ENCODE peak calls at places on chromosomes 5 and 9, in four cellular contexts. D is IMR-90, U is K562, P is GM12878. X is an unnamed sample.

GRCh38 chr5:14879985-14880589 is 8.5 kb upstream of the ANKH start:
- DNase-seq in P (no peak), D (peak), U (no peak), X (no peak)

GRCh38 chr5:169805937-169806700 is 169.0 kb downstream of the DOCK2 start:
- DNase-seq in U (no peak), D (no peak), P (no peak), X (no peak)

GRCh38 chr9:77018058-77019009 is 1.1 kb upstream of the FOXB2 start:
- DNase-seq in D (no peak), U (no peak), P (no peak), X (no peak)

GRCh38 chr9:107760469-107761242 is 271.1 kb upstream of the KLF4 start:
- DNase-seq in P (no peak), D (no peak), U (no peak), X (no peak)

GRCh38 chr9:111399772-111400563 is 69.9 kb upstream of the OR2K2 start:
- DNase-seq in U (peak), P (no peak), D (peak), X (peak)

GRCh38 chr5:59596586-59597348 is 296.8 kb downstream of the PDE4D start:
- DNase-seq in P (no peak), U (no peak), D (peak), X (peak)

GRCh38 chr5:149403923-149404745 is 25.0 kb upstream of the IL17B start:
- DNase-seq in U (no peak), P (no peak), D (peak), X (no peak)

GRCh38 chr5:149617760-149618306 is 36.5 kb downstream of the ARHGEF37 start:
- DNase-seq in U (no peak), D (no peak), P (peak), X (no peak)

GRCh38 chr9:97895695-97896332 is 26.5 kb downstream of the TRMO start:
- DNase-seq in D (peak), P (no peak), U (peak), X (no peak)

GRCh38 chr5:145637396-145637795 is 197.7 kb downstream of the PRELID2 start:
- DNase-seq in P (no peak), D (peak), U (no peak), X (no peak)

GRCh38 chr9:130217838-130218237 is 45.6 kb downstream of the NCS1 start:
- DNase-seq in P (no peak), D (no peak), U (no peak), X (no peak)

GRCh38 chr9:123784513-123784912 is 145.4 kb downstream of the DENND1A start:
- DNase-seq in P (no peak), D (peak), U (no peak), X (no peak)

GRCh38 chr9:20898885-20899554 is 132.4 kb downstream of the HACD4 start:
- DNase-seq in P (no peak), U (no peak), D (peak), X (peak)

GRCh38 chr5:112366987-112367386 is 52.1 kb downstream of the EPB41L4A start:
- DNase-seq in D (no peak), P (no peak), U (peak), X (no peak)

GRCh38 chr5:80035839-80036238 is 691 bp downstream of the THBS4 start:
- DNase-seq in D (no peak), P (no peak), U (no peak), X (no peak)

GRCh38 chr9:134381671-134382505 is 55.6 kb downstream of the RXRA start:
- DNase-seq in P (no peak), D (no peak), U (peak), X (peak)

GRCh38 chr9:120876842-120877240 is at the start of gene PHF19:
- DNase-seq in U (no peak), P (no peak), D (no peak), X (no peak)

GRCh38 chr5:159504857-159505304 is 174.6 kb upstream of the IL12B start:
- DNase-seq in U (no peak), D (peak), P (no peak), X (no peak)

GRCh38 chr9:93143830-93144530 is 9.9 kb upstream of the NINJ1 start:
- DNase-seq in P (no peak), U (no peak), D (no peak), X (no peak)

GRCh38 chr5:175803254-175803653 is 68.1 kb upstream of the CPLX2 start:
- DNase-seq in D (no peak), P (no peak), U (no peak), X (no peak)

GRCh38 chr9:35827486-35827885 is 1.0 kb downstream of the FAM221B start:
- DNase-seq in P (no peak), D (peak), U (no peak), X (no peak)

GRCh38 chr9:113564804-113565237 is 101.3 kb downstream of the RGS3 start:
- DNase-seq in U (no peak), P (no peak), D (peak), X (no peak)

GRCh38 chr9:125861405-125862063 is 114.4 kb downstream of the PBX3 start:
- DNase-seq in D (peak), U (no peak), P (no peak), X (no peak)

GRCh38 chr9:106621299-106621920 is 241.6 kb upstream of the ZNF462 start:
- DNase-seq in P (no peak), D (no peak), U (no peak), X (no peak)

GRCh38 chr5:148739524-148739923 is 85.2 kb upstream of the HTR4 start:
- DNase-seq in P (no peak), U (no peak), D (peak), X (peak)

GRCh38 chr5:163915481-163915961 is 410.1 kb downstream of the MAT2B start:
- DNase-seq in U (no peak), P (peak), D (peak), X (no peak)

GRCh38 chr5:60586307-60586901 is 113.6 kb downstream of the DEPDC1B start:
- DNase-seq in P (no peak), U (no peak), D (peak), X (peak)

GRCh38 chr9:21023861-21024260 is 7.6 kb downstream of the HACD4 start:
- DNase-seq in U (no peak), D (no peak), P (no peak), X (no peak)

GRCh38 chr5:43075319-43076293 is 35.5 kb upstream of the ANXA2R start:
- DNase-seq in U (peak), P (no peak), D (no peak), X (peak)

GRCh38 chr9:130606887-130607582 is 27.7 kb downstream of the FUBP3 start:
- DNase-seq in D (peak), U (no peak), P (no peak), X (no peak)

GRCh38 chr5:33928283-33928682 is 7.9 kb upstream of the RXFP3 start:
- DNase-seq in P (no peak), U (no peak), D (no peak), X (no peak)

GRCh38 chr9:69463497-69464068 is 138.6 kb downstream of the ENTREP1 start:
- DNase-seq in D (no peak), P (no peak), U (no peak), X (peak)

GRCh38 chr5:77893225-77893860 is 117.2 kb upstream of the TBCA start:
- DNase-seq in P (no peak), U (peak), D (peak), X (peak)

GRCh38 chr5:95285406-95285761 is 490 bp upstream of the MCTP1 start:
- DNase-seq in U (no peak), P (no peak), D (no peak), X (peak)

GRCh38 chr5:17257705-17258273 is 40.4 kb downstream of the BASP1 start:
- DNase-seq in D (peak), U (no peak), P (peak), X (peak)

GRCh38 chr5:71782771-71783770 is 64.0 kb downstream of the CARTPT start:
- DNase-seq in U (peak), P (peak), D (peak), X (peak)

GRCh38 chr9:129756191-129756590 is 3.3 kb upstream of the PTGES start:
- DNase-seq in D (no peak), U (no peak), P (no peak), X (no peak)

GRCh38 chr5:131381792-131382191 is 117.9 kb downstream of the CDC42SE2 start:
- DNase-seq in P (peak), D (no peak), U (no peak), X (no peak)

GRCh38 chr5:131381011-131381410 is 117.2 kb downstream of the CDC42SE2 start:
- DNase-seq in D (peak), P (no peak), U (no peak), X (no peak)

GRCh38 chr5:131384616-131385214 is 120.9 kb downstream of the CDC42SE2 start:
- DNase-seq in D (no peak), U (no peak), P (no peak), X (no peak)

GRCh38 chr5:131384181-131384580 is 120.3 kb downstream of the CDC42SE2 start:
- DNase-seq in P (no peak), U (peak), D (no peak), X (no peak)

DNA sequence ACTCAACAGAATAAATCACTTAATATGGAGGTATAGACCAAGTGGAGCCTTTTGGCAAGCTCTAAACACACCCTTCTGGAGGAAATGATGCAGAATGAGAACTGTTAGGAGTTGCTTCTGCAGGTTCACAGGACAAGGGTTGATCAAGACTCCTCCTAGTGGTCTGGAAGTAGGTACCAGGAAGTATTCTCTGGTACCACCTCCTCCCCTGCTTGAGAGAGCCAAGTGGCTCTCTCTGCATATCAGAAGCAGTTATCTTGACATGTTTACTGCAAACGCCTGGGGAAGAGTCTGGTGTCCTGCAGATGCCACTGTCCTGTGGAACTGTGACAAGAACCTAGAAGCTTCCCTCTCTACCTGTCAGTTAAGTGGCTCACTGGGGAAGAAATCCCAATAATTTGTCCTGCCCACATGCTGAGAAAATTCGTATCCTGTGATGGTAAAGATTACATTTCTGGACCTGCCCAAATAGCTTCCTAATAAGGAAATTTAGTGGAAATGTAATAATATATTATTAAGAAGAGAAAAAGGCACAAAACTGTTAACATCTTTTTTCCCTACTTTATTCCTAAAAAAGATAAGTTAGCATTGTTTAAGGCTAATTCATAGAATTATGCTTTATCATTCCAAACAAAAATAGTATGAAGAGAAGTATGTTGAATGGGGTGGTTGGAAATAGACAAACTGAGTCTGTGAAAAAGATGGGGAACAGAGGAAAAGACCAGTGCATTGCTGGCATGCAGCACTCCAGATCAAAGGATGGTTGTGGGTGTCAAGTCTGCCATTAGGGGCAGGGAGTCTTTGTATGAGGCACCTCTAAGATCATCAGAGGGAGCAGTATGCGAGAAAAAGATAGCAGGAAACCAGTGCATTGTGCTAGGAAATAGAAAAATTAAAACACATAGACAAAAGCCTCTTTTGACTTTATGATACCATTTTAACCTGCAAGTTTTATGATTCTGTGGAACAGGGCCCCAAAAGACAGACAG is 118.8 kb downstream of the CDC42SE2 start:
- DNase-seq in D (peak), P (peak), U (peak), X (peak)
- TF ChIP-seq FOS in D (no peak), P (no peak), U (no peak), X (no peak)

GRCh38 chr5:56310711-56311204 is 77.6 kb upstream of the ANKRD55 start:
- DNase-seq in U (peak), D (peak), P (no peak), X (no peak)
- H3K27ac ChIP-seq in U (no peak), D (no peak), P (no peak), X (no peak)

GRCh38 chr5:39257554-39257953 is 38.2 kb upstream of the FYB1 start:
- DNase-seq in D (no peak), U (no peak), P (no peak), X (no peak)

GRCh38 chr5:39255406-39255805 is 36.0 kb upstream of the FYB1 start:
- DNase-seq in U (no peak), D (no peak), P (no peak), X (no peak)

GRCh38 chr5:39260095-39260494 is 40.7 kb upstream of the FYB1 start:
- DNase-seq in U (no peak), P (no peak), D (no peak), X (no peak)

GRCh38 chr5:39253211-39253610 is 33.8 kb upstream of the FYB1 start:
- DNase-seq in U (no peak), D (peak), P (no peak), X (no peak)

GRCh38 chr5:39256472-39256871 is 37.1 kb upstream of the FYB1 start:
- DNase-seq in U (no peak), P (peak), D (peak), X (peak)
- TF ChIP-seq FOS in U (no peak), P (no peak), D (peak), X (no peak)

GRCh38 chr9:91818226-91818587 is 131.8 kb downstream of the ROR2 start:
- DNase-seq in P (no peak), U (no peak), D (no peak), X (no peak)
- H3K27ac ChIP-seq in P (no peak), U (no peak), D (peak), X (no peak)

GRCh38 chr5:111246459-111246858 is 22.3 kb downstream of the CAMK4 start:
- DNase-seq in D (no peak), U (no peak), P (no peak), X (no peak)
- TF ChIP-seq FOS in D (no peak), U (no peak), P (no peak), X (no peak)

GRCh38 chr5:141494761-141495455 is 6.0 kb downstream of the PCDHGC5 start:
- DNase-seq in U (no peak), P (no peak), D (peak), X (no peak)
- H3K27ac ChIP-seq in U (no peak), P (no peak), D (no peak), X (no peak)

DNA sequence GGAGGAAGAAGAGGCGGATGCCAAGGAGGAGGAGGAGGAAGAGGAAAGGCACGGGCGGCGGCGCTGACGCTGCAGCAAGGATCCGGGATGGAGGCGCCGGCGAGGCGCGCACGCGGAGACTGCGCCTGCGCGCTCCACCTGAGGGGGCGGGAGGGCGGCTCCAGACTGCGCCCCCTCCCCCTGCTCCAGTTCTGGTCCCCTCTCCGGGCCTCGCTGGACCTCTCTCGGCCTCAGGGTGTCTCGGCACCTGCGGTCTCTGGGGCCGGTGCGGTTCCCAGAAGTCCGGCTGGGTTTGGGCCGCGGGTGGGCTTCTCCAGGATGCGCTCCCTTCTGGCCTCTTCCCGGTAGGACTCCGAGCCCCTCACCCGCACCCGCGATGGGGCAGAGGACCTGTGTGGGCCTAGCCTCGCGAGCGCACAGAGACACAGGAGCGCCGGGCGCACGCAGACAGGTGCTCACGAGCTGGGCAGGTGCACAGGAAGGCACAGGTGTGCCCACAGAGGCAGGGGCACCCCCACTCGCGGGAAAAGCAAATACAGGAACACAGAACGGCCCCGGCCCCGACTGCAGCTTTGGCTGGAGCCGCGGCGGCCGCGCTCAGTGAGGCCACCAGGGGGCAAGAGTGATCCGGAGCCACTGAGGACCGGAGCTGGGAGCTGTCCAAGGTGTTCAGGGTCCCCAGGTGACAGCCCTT is at the start of gene NPDC1:
- DNase-seq in D (peak), U (peak), P (no peak), X (peak)
- TF ChIP-seq FOS in D (no peak), U (no peak), P (no peak), X (no peak)

DNA sequence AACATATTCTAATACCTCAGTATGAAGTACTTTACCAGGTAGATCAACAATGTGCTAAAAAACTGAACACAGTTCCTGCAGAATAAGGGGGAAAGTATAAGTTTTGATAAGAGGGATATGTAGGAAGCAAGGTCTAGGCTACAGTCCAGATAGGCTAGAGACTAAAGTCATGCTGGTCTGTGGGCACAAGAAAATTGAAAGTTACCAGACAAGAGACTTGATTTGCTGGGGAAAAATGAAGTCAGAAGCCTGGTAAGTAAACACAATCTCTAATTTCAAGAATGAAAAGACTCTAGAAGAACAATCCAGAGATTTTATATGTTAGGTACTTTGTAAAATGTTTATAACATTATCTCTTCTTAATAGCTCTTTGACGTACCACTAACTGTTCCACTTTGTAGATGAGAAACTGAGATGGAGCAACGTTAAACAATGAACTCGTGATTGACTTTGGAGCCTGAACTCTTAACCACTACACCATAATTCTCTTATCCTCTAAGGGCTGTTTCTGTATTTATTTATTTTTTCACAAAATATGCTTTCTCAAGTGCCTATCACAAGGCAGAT is 19.5 kb downstream of the ADAMTS6 start:
- DNase-seq in D (peak), U (no peak), P (no peak), X (no peak)
- H3K27ac ChIP-seq in D (no peak), U (no peak), P (no peak), X (no peak)

GRCh38 chr5:130555429-130555828 is 609.6 kb downstream of the HINT1 start:
- DNase-seq in D (no peak), P (no peak), U (no peak), X (no peak)

GRCh38 chr5:130546216-130546615 is 618.8 kb downstream of the HINT1 start:
- DNase-seq in U (no peak), D (no peak), P (no peak), X (no peak)

GRCh38 chr5:130545291-130545690 is 619.8 kb downstream of the HINT1 start:
- DNase-seq in P (no peak), U (no peak), D (no peak), X (no peak)

GRCh38 chr5:130550553-130550940 is 614.5 kb downstream of the HINT1 start:
- DNase-seq in P (no peak), D (no peak), U (no peak), X (peak)

DNA sequence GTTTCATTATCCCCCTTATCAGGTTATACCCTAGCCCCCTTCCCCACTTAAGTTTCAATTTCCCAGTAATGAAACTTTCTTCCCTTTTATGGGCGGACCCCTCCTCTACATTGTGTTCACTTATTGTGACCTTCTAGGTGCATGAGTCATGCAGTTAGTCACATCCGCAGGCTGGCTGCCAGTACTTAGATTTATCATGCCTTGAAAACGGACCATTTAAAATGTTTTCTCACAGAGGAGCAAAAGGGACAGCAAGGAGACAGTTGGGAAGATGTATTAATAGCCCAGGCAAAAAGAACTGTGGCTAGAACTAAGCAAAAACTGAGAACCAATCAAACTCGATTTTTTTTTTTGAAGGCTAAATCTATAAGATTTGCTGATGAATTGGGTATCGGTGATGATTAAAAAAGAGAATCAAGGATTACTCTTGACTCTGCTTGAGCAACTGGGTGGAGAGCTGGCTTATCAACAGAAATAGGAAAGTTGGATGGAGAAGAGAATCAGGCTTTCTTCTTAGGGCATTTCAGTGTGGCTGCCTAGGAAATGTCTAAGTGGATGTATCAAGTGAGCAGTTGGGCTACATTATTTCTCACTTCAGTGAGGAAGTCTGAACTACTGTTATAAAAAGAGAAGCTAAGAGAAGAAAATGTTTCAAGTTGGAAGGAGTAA is 615.0 kb downstream of the HINT1 start:
- DNase-seq in U (no peak), D (no peak), P (no peak), X (peak)
- TF ChIP-seq FOS in U (no peak), D (no peak), P (no peak), X (peak)

GRCh38 chr9:132986586-132986985 is 8.1 kb downstream of the GFI1B start:
- DNase-seq in D (no peak), P (no peak), U (no peak), X (no peak)
- H3K27ac ChIP-seq in D (no peak), P (no peak), U (no peak), X (no peak)

X was measured in endothelial cell of umbilical vein.